ENCODE peak calls at places on chromosomes 1 and 21, in nine cellular contexts. One of them, this sample, is unnamed.

GRCh38 chr21:18443085-18443484 is 39.5 kb upstream of the TMPRSS15 start:
- DNase-seq in K562: no peak
- DNase-seq in HL-60: no peak
- DNase-seq in A549: no peak
- DNase-seq in GM12878: no peak
- DNase-seq in Panc1: no peak
- DNase-seq in SK-N-SH: no peak
- DNase-seq in GM23338: no peak
- DNase-seq in HepG2: no peak
- DNase-seq in this sample: no peak

GRCh38 chr1:107250169-107250568 is 109.3 kb downstream of the NTNG1 start:
- DNase-seq in K562: no peak
- DNase-seq in HL-60: no peak
- DNase-seq in A549: no peak
- DNase-seq in GM12878: peak
- DNase-seq in Panc1: no peak
- DNase-seq in SK-N-SH: no peak
- DNase-seq in GM23338: peak
- DNase-seq in HepG2: no peak
- DNase-seq in this sample: no peak

GRCh38 chr1:220556641-220557040 is 28.7 kb downstream of the MARK1 start:
- DNase-seq in K562: no peak
- DNase-seq in HL-60: no peak
- DNase-seq in A549: no peak
- DNase-seq in GM12878: no peak
- DNase-seq in Panc1: no peak
- DNase-seq in SK-N-SH: no peak
- DNase-seq in GM23338: no peak
- DNase-seq in HepG2: no peak
- DNase-seq in this sample: no peak

GRCh38 chr1:156126043-156126700 is 11.7 kb downstream of the LMNA start:
- DNase-seq in K562: peak
- DNase-seq in HL-60: peak
- DNase-seq in A549: peak
- DNase-seq in GM12878: no peak
- DNase-seq in Panc1: no peak
- DNase-seq in SK-N-SH: peak
- DNase-seq in GM23338: peak
- DNase-seq in HepG2: peak
- DNase-seq in this sample: peak

GRCh38 chr1:168050880-168051279 is 85.8 kb downstream of the GPR161 start:
- DNase-seq in K562: no peak
- DNase-seq in HL-60: no peak
- DNase-seq in A549: no peak
- DNase-seq in GM12878: no peak
- DNase-seq in Panc1: no peak
- DNase-seq in SK-N-SH: no peak
- DNase-seq in GM23338: no peak
- DNase-seq in HepG2: no peak
- DNase-seq in this sample: no peak

GRCh38 chr1:66652556-66652955 is 99.7 kb upstream of the DYNLT5 start:
- DNase-seq in K562: no peak
- DNase-seq in HL-60: no peak
- DNase-seq in A549: no peak
- DNase-seq in GM12878: no peak
- DNase-seq in Panc1: no peak
- DNase-seq in SK-N-SH: no peak
- DNase-seq in GM23338: peak
- DNase-seq in HepG2: no peak
- DNase-seq in this sample: no peak

GRCh38 chr1:8155528-8156186 is 129.5 kb upstream of the ERRFI1 start:
- DNase-seq in K562: no peak
- DNase-seq in HL-60: no peak
- DNase-seq in A549: no peak
- DNase-seq in GM12878: no peak
- DNase-seq in Panc1: no peak
- DNase-seq in SK-N-SH: no peak
- DNase-seq in GM23338: peak
- DNase-seq in HepG2: peak
- DNase-seq in this sample: no peak

GRCh38 chr1:27934818-27935549 is at the start of gene SMPDL3B:
- DNase-seq in K562: peak
- DNase-seq in HL-60: no peak
- DNase-seq in A549: peak
- DNase-seq in GM12878: no peak
- DNase-seq in Panc1: no peak
- DNase-seq in SK-N-SH: peak
- DNase-seq in GM23338: peak
- DNase-seq in HepG2: no peak
- DNase-seq in this sample: peak

GRCh38 chr1:209646558-209646957 is 5.7 kb downstream of the LAMB3 start:
- DNase-seq in K562: no peak
- DNase-seq in HL-60: no peak
- DNase-seq in A549: no peak
- DNase-seq in GM12878: no peak
- DNase-seq in Panc1: no peak
- DNase-seq in SK-N-SH: no peak
- DNase-seq in GM23338: peak
- DNase-seq in HepG2: no peak
- DNase-seq in this sample: no peak

DNA sequence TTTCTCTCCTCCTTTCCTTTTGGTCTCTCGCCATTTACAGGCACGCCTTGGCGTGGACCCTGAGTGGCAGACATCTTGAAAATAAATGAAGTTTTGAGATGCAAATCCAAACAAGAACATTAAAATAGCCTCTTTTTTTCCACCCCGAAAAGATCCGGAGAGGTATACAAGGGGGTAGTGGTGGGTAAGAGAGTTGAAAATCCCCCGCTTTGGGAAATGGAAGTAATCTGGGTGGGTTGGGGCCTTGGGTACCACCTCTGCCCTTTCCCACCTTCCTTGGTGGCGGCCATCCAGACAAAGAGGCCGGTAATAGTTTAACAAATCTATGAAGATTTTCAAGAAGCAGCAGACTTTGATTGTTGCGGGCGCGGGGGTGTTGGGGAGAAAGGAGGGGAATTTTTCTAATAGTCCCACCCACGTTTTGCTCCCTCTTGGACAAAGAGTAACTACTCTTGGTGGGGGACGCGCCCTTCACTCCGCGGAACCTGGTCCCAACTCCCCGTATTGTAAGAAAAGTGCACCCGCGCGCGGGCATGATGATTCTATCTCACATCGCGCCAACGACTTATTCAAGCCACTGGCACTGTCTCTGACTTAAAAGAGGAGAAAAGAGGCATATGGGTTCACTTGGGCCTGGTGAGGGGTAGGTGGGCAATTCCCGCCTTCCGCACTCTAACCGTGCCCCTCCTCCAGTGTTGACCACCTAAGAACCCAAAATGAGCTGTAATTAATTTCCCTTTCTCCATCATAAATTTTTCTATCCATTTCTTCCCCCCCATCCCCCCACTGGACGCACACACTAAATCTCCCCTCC is 3.9 kb upstream of the FOXD3 start:
- DNase-seq in K562: no peak
- DNase-seq in HL-60: no peak
- DNase-seq in A549: no peak
- DNase-seq in GM12878: no peak
- DNase-seq in Panc1: no peak
- DNase-seq in SK-N-SH: peak
- DNase-seq in GM23338: peak
- DNase-seq in HepG2: no peak
- DNase-seq in this sample: no peak
- TF ChIP-seq REST in K562: no peak
- TF ChIP-seq REST in HL-60: no peak
- TF ChIP-seq REST in A549: no peak
- TF ChIP-seq REST in GM12878: no peak
- TF ChIP-seq REST in Panc1: no peak
- TF ChIP-seq REST in SK-N-SH: no peak
- TF ChIP-seq REST in GM23338: no peak
- TF ChIP-seq REST in HepG2: no peak
- TF ChIP-seq REST in this sample: no peak

GRCh38 chr1:76191561-76191960 is 117.0 kb downstream of the ST6GALNAC3 start:
- DNase-seq in K562: no peak
- DNase-seq in HL-60: no peak
- DNase-seq in A549: no peak
- DNase-seq in GM12878: no peak
- DNase-seq in Panc1: no peak
- DNase-seq in SK-N-SH: no peak
- DNase-seq in GM23338: no peak
- DNase-seq in HepG2: no peak
- DNase-seq in this sample: no peak
- TF ChIP-seq REST in K562: no peak
- TF ChIP-seq REST in HL-60: no peak
- TF ChIP-seq REST in A549: no peak
- TF ChIP-seq REST in GM12878: no peak
- TF ChIP-seq REST in Panc1: no peak
- TF ChIP-seq REST in SK-N-SH: no peak
- TF ChIP-seq REST in GM23338: no peak
- TF ChIP-seq REST in HepG2: no peak
- TF ChIP-seq REST in this sample: no peak

GRCh38 chr1:41939194-41939593 is 20.5 kb upstream of the HIVEP3 start:
- DNase-seq in K562: no peak
- DNase-seq in HL-60: no peak
- DNase-seq in A549: no peak
- DNase-seq in GM12878: no peak
- DNase-seq in Panc1: no peak
- DNase-seq in SK-N-SH: no peak
- DNase-seq in GM23338: peak
- DNase-seq in HepG2: no peak
- DNase-seq in this sample: no peak

GRCh38 chr1:41933106-41933505 is 14.4 kb upstream of the HIVEP3 start:
- DNase-seq in K562: no peak
- DNase-seq in HL-60: no peak
- DNase-seq in A549: no peak
- DNase-seq in GM12878: no peak
- DNase-seq in Panc1: no peak
- DNase-seq in SK-N-SH: no peak
- DNase-seq in GM23338: no peak
- DNase-seq in HepG2: no peak
- DNase-seq in this sample: no peak

GRCh38 chr1:41931578-41931977 is 12.9 kb upstream of the HIVEP3 start:
- DNase-seq in K562: no peak
- DNase-seq in HL-60: no peak
- DNase-seq in A549: no peak
- DNase-seq in GM12878: no peak
- DNase-seq in Panc1: no peak
- DNase-seq in SK-N-SH: no peak
- DNase-seq in GM23338: no peak
- DNase-seq in HepG2: no peak
- DNase-seq in this sample: no peak

GRCh38 chr1:41936107-41936506 is 17.4 kb upstream of the HIVEP3 start:
- DNase-seq in K562: no peak
- DNase-seq in HL-60: no peak
- DNase-seq in A549: no peak
- DNase-seq in GM12878: no peak
- DNase-seq in Panc1: no peak
- DNase-seq in SK-N-SH: no peak
- DNase-seq in GM23338: no peak
- DNase-seq in HepG2: no peak
- DNase-seq in this sample: peak

DNA sequence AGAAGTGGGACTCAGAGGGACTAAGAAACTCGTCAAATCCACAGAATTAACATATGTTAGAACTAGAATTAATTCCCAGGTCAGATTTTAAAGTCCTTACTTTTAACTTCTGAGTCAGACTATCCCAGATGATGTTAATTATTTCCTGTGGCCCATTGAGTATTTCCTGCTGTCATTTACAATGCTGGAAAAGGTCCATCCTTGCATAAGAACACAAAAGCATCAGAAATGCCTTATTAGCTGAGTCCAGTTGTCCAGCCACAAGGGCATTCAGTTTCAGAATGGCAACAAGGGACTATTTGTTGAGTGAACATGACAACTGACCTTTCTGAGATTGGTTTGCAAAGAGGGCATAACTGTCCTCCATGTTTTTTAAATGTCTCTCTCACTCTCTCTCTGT is 16.5 kb upstream of the HIVEP3 start:
- DNase-seq in K562: no peak
- DNase-seq in HL-60: no peak
- DNase-seq in A549: no peak
- DNase-seq in GM12878: no peak
- DNase-seq in Panc1: no peak
- DNase-seq in SK-N-SH: no peak
- DNase-seq in GM23338: no peak
- DNase-seq in HepG2: no peak
- DNase-seq in this sample: no peak
- TF ChIP-seq REST in K562: no peak
- TF ChIP-seq REST in HL-60: no peak
- TF ChIP-seq REST in A549: no peak
- TF ChIP-seq REST in GM12878: no peak
- TF ChIP-seq REST in Panc1: no peak
- TF ChIP-seq REST in SK-N-SH: no peak
- TF ChIP-seq REST in GM23338: no peak
- TF ChIP-seq REST in HepG2: no peak
- TF ChIP-seq REST in this sample: no peak

GRCh38 chr1:158930504-158930903 is 848 bp upstream of the PYHIN1 start:
- DNase-seq in K562: no peak
- DNase-seq in HL-60: no peak
- DNase-seq in A549: no peak
- DNase-seq in GM12878: no peak
- DNase-seq in Panc1: no peak
- DNase-seq in SK-N-SH: no peak
- DNase-seq in GM23338: no peak
- DNase-seq in HepG2: no peak
- DNase-seq in this sample: no peak
- TF ChIP-seq REST in K562: no peak
- TF ChIP-seq REST in HL-60: no peak
- TF ChIP-seq REST in A549: no peak
- TF ChIP-seq REST in GM12878: no peak
- TF ChIP-seq REST in Panc1: no peak
- TF ChIP-seq REST in SK-N-SH: no peak
- TF ChIP-seq REST in GM23338: no peak
- TF ChIP-seq REST in HepG2: no peak
- TF ChIP-seq REST in this sample: no peak